ENCODE peak calls at places on chromosomes 12 and 14, in seven cellular contexts. V, W, P, I, L, S and D are unnamed samples.

GRCh38 chr14:58465425-58465824 is 37.9 kb downstream of the KIAA0586 start:
- DNase-seq in V (no peak), W (no peak), P (no peak), I (peak), L (no peak), S (no peak), D (peak)

GRCh38 chr14:101121399-101122113 is 218.0 kb upstream of the RTL1 start:
- DNase-seq in V (no peak), W (no peak), P (no peak), I (no peak), L (no peak), S (no peak), D (no peak)

GRCh38 chr12:89472508-89472907 is 52.1 kb downstream of the GALNT4 start:
- DNase-seq in V (no peak), W (no peak), P (no peak), I (no peak), L (no peak), S (no peak), D (peak)

GRCh38 chr14:99201351-99202073 is 70.5 kb downstream of the BCL11B start:
- DNase-seq in V (no peak), W (no peak), P (no peak), I (no peak), L (no peak), S (no peak), D (no peak)

GRCh38 chr14:61076531-61076930 is 95.5 kb downstream of the SLC38A6 start:
- DNase-seq in V (no peak), W (no peak), P (no peak), I (no peak), L (no peak), S (no peak), D (peak)

GRCh38 chr14:106670006-106670405 is 1143.6 kb downstream of the TMEM121 start:
- DNase-seq in V (no peak), W (no peak), P (no peak), I (no peak), L (no peak), S (no peak), D (no peak)

GRCh38 chr12:30531731-30532678 is 163.7 kb downstream of the IPO8 start:
- DNase-seq in V (no peak), W (no peak), P (no peak), I (no peak), L (no peak), S (no peak), D (no peak)

GRCh38 chr14:97379091-97379531 is 581.9 kb downstream of the VRK1 start:
- DNase-seq in V (no peak), W (no peak), P (no peak), I (no peak), L (no peak), S (no peak), D (no peak)

GRCh38 chr12:105676694-105677093 is 346.2 kb downstream of the C12orf75 start:
- DNase-seq in V (no peak), W (peak), P (no peak), I (no peak), L (no peak), S (no peak), D (no peak)

GRCh38 chr12:26723379-26724308 is 109.3 kb downstream of the ITPR2 start:
- DNase-seq in V (no peak), W (no peak), P (no peak), I (peak), L (no peak), S (no peak), D (peak)

GRCh38 chr12:97899956-97900355 is 437.4 kb downstream of the RMST start:
- DNase-seq in V (no peak), W (no peak), P (no peak), I (no peak), L (peak), S (no peak), D (no peak)

GRCh38 chr12:93783827-93784226 is 106.7 kb downstream of the CRADD start:
- DNase-seq in V (no peak), W (no peak), P (no peak), I (peak), L (no peak), S (no peak), D (no peak)

GRCh38 chr12:18546399-18546798 is 191.4 kb downstream of the PLCZ1 start:
- DNase-seq in V (no peak), W (no peak), P (no peak), I (peak), L (peak), S (peak), D (peak)

GRCh38 chr12:109475993-109476806 is 900 bp downstream of the KCTD10 start:
- DNase-seq in V (no peak), W (no peak), P (no peak), I (no peak), L (no peak), S (no peak), D (no peak)

GRCh38 chr12:88308825-88309224 is 166.7 kb downstream of the TMTC3 start:
- DNase-seq in V (no peak), W (no peak), P (no peak), I (peak), L (no peak), S (no peak), D (peak)

GRCh38 chr12:32595251-32595650 is 83.8 kb upstream of the DNM1L start:
- DNase-seq in V (no peak), W (no peak), P (no peak), I (peak), L (no peak), S (no peak), D (peak)

GRCh38 chr14:89255852-89256251 is 161.2 kb downstream of the FOXN3 start:
- DNase-seq in V (no peak), W (no peak), P (no peak), I (no peak), L (no peak), S (no peak), D (no peak)

GRCh38 chr12:123433615-123434014 is 2.9 kb downstream of the RILPL2 start:
- DNase-seq in V (no peak), W (no peak), P (no peak), I (no peak), L (no peak), S (no peak), D (no peak)

GRCh38 chr12:56948881-56949280 is 8.5 kb downstream of the RDH16 start:
- DNase-seq in V (no peak), W (no peak), P (no peak), I (no peak), L (no peak), S (no peak), D (no peak)

GRCh38 chr12:30753761-30754382 is 879 bp downstream of the CAPRIN2 start:
- DNase-seq in V (no peak), W (no peak), P (no peak), I (peak), L (no peak), S (no peak), D (peak)

GRCh38 chr12:75672212-75672611 is 160.8 kb upstream of the KRR1 start:
- DNase-seq in V (no peak), W (no peak), P (no peak), I (no peak), L (no peak), S (peak), D (no peak)

GRCh38 chr12:89731614-89732013 is 23.0 kb upstream of the ATP2B1 start:
- DNase-seq in V (no peak), W (no peak), P (no peak), I (peak), L (no peak), S (no peak), D (no peak)

GRCh38 chr14:104977008-104977680 is 1.0 kb downstream of the AHNAK2 start:
- DNase-seq in V (no peak), W (no peak), P (no peak), I (no peak), L (no peak), S (no peak), D (no peak)

GRCh38 chr14:66568220-66568619 is 60.3 kb downstream of the GPHN start:
- DNase-seq in V (no peak), W (no peak), P (no peak), I (no peak), L (no peak), S (no peak), D (no peak)

GRCh38 chr14:36524874-36525745 is 5.1 kb upstream of the NKX2-1 start:
- DNase-seq in V (no peak), W (no peak), P (no peak), I (peak), L (no peak), S (peak), D (no peak)

GRCh38 chr14:91325211-91325610 is 80.7 kb upstream of the GPR68 start:
- DNase-seq in V (no peak), W (no peak), P (no peak), I (no peak), L (no peak), S (peak), D (no peak)

GRCh38 chr12:13208533-13209278 is 12.2 kb downstream of the EMP1 start:
- DNase-seq in V (no peak), W (no peak), P (no peak), I (peak), L (no peak), S (peak), D (no peak)

DNA sequence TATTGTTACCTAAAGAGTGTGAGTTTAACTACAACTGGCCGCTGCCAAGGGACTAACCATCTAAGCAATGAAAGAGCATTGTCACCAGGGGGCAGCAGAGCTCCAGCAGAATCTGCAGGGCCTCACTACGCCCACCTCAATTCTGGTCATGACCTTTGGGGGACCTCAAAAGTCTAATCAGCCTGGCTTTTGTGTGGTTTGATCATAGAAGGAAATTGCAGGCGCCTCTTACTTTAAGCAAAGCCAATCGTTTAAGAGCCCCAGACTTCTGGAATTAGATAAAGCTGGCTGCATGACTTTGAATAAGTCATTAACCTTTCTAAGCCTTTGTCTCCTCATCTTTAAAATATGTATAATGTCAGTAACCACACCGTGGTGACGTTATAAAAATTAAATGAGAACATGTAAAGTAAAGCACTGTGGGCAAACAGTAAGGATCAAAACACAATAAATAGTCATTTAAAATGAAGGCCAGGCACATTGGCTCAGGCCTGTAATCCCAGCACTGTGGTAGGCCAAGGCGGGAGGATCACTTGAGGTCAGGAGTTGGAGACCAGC is 58.6 kb downstream of the TBX3 start:
- DNase-seq in V (no peak), W (peak), P (no peak), I (peak), L (no peak), S (peak), D (peak)
- TF ChIP-seq CTCF in V (peak), W (peak), P (no peak), I (peak), L (peak), S (peak), D (peak)

DNA sequence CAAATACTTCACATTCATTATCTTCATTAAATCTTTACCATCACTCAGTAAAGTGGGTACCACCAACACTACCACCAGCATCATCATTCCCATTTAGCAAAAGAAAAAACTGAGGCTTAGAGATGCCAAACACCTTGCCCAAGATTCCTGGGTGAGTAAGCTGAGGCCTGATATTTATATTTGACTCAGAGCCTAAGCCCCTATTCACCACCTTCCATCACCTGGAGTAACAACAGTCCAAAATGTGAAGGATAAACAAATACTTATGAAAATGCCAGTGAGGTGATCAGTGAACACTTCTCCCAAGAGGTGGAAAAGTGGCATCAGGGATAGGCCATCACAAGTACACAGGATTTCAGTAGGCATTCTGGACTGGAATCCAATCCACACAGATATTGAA is 3.7 kb downstream of the SLC38A1 start:
- DNase-seq in V (no peak), W (no peak), P (no peak), I (no peak), L (no peak), S (no peak), D (no peak)
- H3K4me3 ChIP-seq in V (no peak), W (no peak), P (no peak), I (no peak), L (no peak), S (no peak), D (no peak)

GRCh38 chr12:47207829-47208248 is 128.1 kb upstream of the AMIGO2 start:
- DNase-seq in V (no peak), W (no peak), P (no peak), I (no peak), L (no peak), S (no peak), D (no peak)
- TF ChIP-seq CTCF in V (no peak), W (no peak), P (no peak), I (no peak), L (no peak), S (no peak), D (no peak)

DNA sequence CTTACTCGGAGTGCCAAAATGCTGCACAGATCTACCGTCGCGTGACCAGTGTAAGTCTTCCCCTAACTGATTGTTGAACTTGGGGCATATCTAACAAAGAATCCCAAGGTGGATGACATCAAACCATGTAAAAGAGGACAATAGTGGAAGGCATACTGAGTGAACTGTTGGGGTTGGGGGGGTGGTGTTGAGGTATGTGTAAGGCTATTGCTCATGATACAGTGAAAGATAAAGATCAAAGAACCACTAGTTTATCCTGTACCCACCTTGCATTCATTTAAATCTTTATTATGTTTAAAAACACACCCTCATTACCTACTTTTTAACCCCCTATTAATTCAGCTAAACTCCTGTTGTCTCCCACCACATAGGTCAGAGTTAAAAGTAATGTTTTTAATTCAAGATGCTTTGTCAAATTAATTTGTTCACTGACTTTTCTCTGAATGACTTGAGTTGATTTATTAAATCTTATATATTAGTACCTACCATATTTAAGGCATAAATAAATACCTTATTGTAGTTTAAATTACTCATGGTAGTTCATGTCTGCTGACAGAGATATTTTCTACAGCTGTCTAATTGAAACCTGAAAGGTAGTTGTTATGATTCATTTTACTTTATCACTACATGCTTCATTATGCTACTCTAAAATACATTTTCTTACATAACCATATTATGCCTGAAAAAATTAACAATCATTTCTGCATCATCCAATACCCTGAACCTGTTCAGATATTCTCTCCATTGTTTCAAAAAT is 77.9 kb downstream of the WNK1 start:
- DNase-seq in V (no peak), W (no peak), P (no peak), I (no peak), L (no peak), S (no peak), D (no peak)
- H3K4me3 ChIP-seq in V (no peak), W (no peak), P (no peak), I (no peak), L (no peak), S (no peak), D (no peak)

GRCh38 chr14:54566152-54566409 is 847 bp upstream of the SAMD4A start:
- DNase-seq in V (no peak), W (no peak), P (no peak), I (no peak), L (no peak), S (no peak), D (no peak)

GRCh38 chr14:54565236-54566151 is 1.4 kb upstream of the SAMD4A start:
- DNase-seq in V (peak), W (peak), P (peak), I (peak), L (no peak), S (peak), D (peak)

GRCh38 chr14:54564799-54565235 is 2.1 kb upstream of the SAMD4A start:
- DNase-seq in V (no peak), W (no peak), P (no peak), I (peak), L (no peak), S (no peak), D (peak)

GRCh38 chr14:54562334-54562733 is 4.6 kb upstream of the SAMD4A start:
- DNase-seq in V (no peak), W (no peak), P (no peak), I (no peak), L (no peak), S (no peak), D (peak)

GRCh38 chr14:54564071-54564798 is 2.7 kb upstream of the SAMD4A start:
- DNase-seq in V (no peak), W (no peak), P (no peak), I (peak), L (no peak), S (peak), D (peak)
- TF ChIP-seq CTCF in V (peak), W (peak), P (peak), I (peak), L (peak), S (peak), D (peak)

GRCh38 chr12:4324366-4324765 is 3.4 kb downstream of the TIGAR start:
- DNase-seq in V (no peak), W (no peak), P (no peak), I (peak), L (no peak), S (no peak), D (no peak)

GRCh38 chr12:4323400-4323799 is 2.4 kb downstream of the TIGAR start:
- DNase-seq in V (no peak), W (no peak), P (no peak), I (no peak), L (no peak), S (no peak), D (no peak)

GRCh38 chr12:4320859-4321701 is at the start of gene TIGAR:
- DNase-seq in V (peak), W (peak), P (peak), I (peak), L (no peak), S (peak), D (peak)

GRCh38 chr12:4320287-4320858 is 640 bp upstream of the TIGAR start:
- DNase-seq in V (no peak), W (no peak), P (no peak), I (no peak), L (no peak), S (no peak), D (no peak)

GRCh38 chr12:4322789-4323188 is 1.8 kb downstream of the TIGAR start:
- DNase-seq in V (no peak), W (no peak), P (no peak), I (no peak), L (no peak), S (no peak), D (no peak)
- H3K4me3 ChIP-seq in V (no peak), W (no peak), P (no peak), I (no peak), L (no peak), S (no peak), D (no peak)